ENCODE peak calls at places on chromosome 1, in nine cellular contexts. K is K562, T is stomach, H is HCT116, Q is suprapubic skin, Y is sigmoid colon, O is breast epithelium, J is transverse colon, U is prostate gland. M is an unnamed sample.

GRCh38 chr1:148374101-148374500 is 109.0 kb downstream of the PPIAL4G start:
- DNase-seq in H (no peak), U (no peak), O (no peak), Y (no peak), T (no peak), Q (no peak), K (no peak), J (no peak), M (no peak)

GRCh38 chr1:210024282-210024681 is 86.3 kb downstream of the SYT14 start:
- DNase-seq in J (no peak), Q (no peak), T (no peak), Y (no peak), O (no peak), K (no peak), H (no peak), U (no peak), M (no peak)

GRCh38 chr1:119286587-119287181 is 81.9 kb upstream of the HAO2 start:
- DNase-seq in O (no peak), H (peak), T (no peak), J (peak), Q (no peak), U (peak), K (peak), Y (no peak), M (no peak)

GRCh38 chr1:19483261-19483660 is 2.1 kb downstream of the CAPZB start:
- DNase-seq in U (no peak), H (no peak), K (no peak), O (no peak), Q (no peak), Y (no peak), T (no peak), J (no peak), M (no peak)

GRCh38 chr1:30413111-30413440 is 310.3 kb downstream of the MATN1 start:
- DNase-seq in K (no peak), H (no peak), O (peak), J (no peak), Q (peak), T (peak), U (no peak), Y (no peak), M (peak)

GRCh38 chr1:21898326-21899155 is 38.6 kb downstream of the HSPG2 start:
- DNase-seq in Q (no peak), O (no peak), H (no peak), Y (no peak), T (no peak), K (no peak), J (no peak), U (no peak), M (no peak)

GRCh38 chr1:35935436-35935835 is 4.5 kb downstream of the AGO3 start:
- DNase-seq in T (no peak), U (no peak), O (no peak), Q (no peak), Y (no peak), K (no peak), J (no peak), H (no peak), M (no peak)

GRCh38 chr1:234730542-234731370 is 120.8 kb upstream of the IRF2BP2 start:
- DNase-seq in K (peak), O (no peak), J (no peak), Q (no peak), U (no peak), Y (peak), T (no peak), H (no peak), M (no peak)

GRCh38 chr1:230702934-230703678 is 10.8 kb downstream of the AGT start:
- DNase-seq in U (no peak), Q (no peak), J (no peak), K (no peak), Y (no peak), T (peak), H (no peak), O (no peak), M (peak)

GRCh38 chr1:11150326-11150725 is 38.8 kb upstream of the ANGPTL7 start:
- DNase-seq in H (no peak), Y (peak), K (no peak), T (no peak), J (no peak), O (no peak), U (no peak), Q (no peak), M (no peak)
- TF ChIP-seq POLR2AphosphoS5 in H (no peak), Y (no peak), K (no peak), T (no peak), J (no peak), O (no peak), U (no peak), Q (no peak), M (no peak)

DNA sequence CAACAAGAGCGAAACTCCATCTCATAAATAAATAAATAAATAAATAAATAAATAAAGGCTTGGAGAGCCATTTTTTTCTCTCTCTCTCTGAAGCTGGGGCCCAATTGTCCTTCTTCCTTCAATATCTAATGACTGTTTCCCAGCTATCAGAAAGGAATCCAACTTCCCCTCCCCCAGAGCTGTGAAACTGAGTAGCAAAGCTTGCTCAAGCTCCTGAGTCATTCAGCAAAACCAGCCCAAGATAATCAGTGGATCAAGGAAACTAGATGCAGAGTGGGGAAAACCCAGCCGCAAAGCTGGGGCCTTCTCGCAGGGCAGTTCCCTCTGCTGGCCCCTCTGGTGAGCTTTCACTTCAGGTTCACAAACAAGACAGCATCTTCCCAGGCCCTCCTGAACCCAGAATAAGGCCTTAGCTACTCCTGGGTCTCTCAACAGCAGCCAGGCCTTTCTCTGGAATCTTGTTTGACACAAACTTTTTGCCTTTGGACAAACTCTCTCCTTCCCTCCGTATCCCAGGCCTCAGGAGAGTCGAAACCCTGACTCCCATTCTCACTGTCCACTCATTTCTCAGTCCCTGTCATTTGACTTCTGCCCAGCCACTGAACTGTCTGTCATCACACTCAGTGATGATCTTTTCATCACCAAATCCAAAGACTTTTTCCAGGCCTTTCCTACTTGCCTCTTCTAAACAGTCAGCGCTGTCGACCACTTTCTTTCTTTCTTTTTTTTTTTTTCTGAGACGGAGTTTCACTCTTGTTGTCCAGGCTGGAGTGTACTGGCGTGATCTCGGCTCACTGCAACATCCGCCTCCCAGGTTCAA is 18.0 kb upstream of the PTP4A2 start:
- DNase-seq in U (peak), H (peak), T (peak), Y (peak), Q (peak), J (peak), O (peak), K (peak), M (peak)
- TF ChIP-seq POLR2A in U (peak), H (no peak), T (no peak), Y (no peak), Q (no peak), J (no peak), O (no peak), K (peak), M (no peak)

GRCh38 chr1:218156602-218157001 is 128.5 kb upstream of the RRP15 start:
- DNase-seq in U (no peak), O (no peak), T (no peak), K (no peak), Y (no peak), Q (no peak), J (peak), H (no peak), M (no peak)
- TF ChIP-seq CTCF in U (no peak), O (no peak), T (no peak), K (no peak), Y (no peak), Q (no peak), J (no peak), H (no peak), M (no peak)

GRCh38 chr1:165787741-165788140 is 19.1 kb upstream of the TMCO1 start:
- DNase-seq in O (no peak), U (no peak), Q (no peak), Y (no peak), K (no peak), J (no peak), T (no peak), H (no peak), M (no peak)
- TF ChIP-seq POLR2AphosphoS5 in O (no peak), U (no peak), Q (no peak), Y (no peak), K (no peak), J (no peak), T (no peak), H (no peak), M (no peak)